ENCODE peak calls at places on chromosomes 6 and 20, in ten cellular contexts. One of them, this sample, is unnamed.

GRCh38 chr20:33515569-33516216 is 25.8 kb downstream of the CBFA2T2 start:
- DNase-seq in central memory CD4-positive, alpha-beta T cell: no peak
- DNase-seq in HEK293T: no peak
- DNase-seq in iris pigment epithelial cell: no peak
- DNase-seq in SK-N-DZ: no peak
- DNase-seq in hepatocyte: no peak
- DNase-seq in astrocyte of the spinal cord: no peak
- DNase-seq in MCF 10A: peak; percentile 18
- DNase-seq in esophagus squamous epithelium: no peak
- DNase-seq in PC-9: no peak
- DNase-seq in this sample: no peak

GRCh38 chr20:46544576-46544975 is 5.9 kb downstream of the OCSTAMP start:
- DNase-seq in central memory CD4-positive, alpha-beta T cell: no peak
- DNase-seq in HEK293T: no peak
- DNase-seq in iris pigment epithelial cell: peak; percentile 8
- DNase-seq in SK-N-DZ: no peak
- DNase-seq in hepatocyte: no peak
- DNase-seq in astrocyte of the spinal cord: no peak
- DNase-seq in MCF 10A: no peak
- DNase-seq in esophagus squamous epithelium: no peak
- DNase-seq in PC-9: no peak
- DNase-seq in this sample: no peak

GRCh38 chr6:131950767-131951575 is at the start of gene CCN2:
- DNase-seq in central memory CD4-positive, alpha-beta T cell: no peak
- DNase-seq in HEK293T: peak; percentile 75
- DNase-seq in iris pigment epithelial cell: peak; percentile 100
- DNase-seq in SK-N-DZ: no peak
- DNase-seq in hepatocyte: peak; percentile 92
- DNase-seq in astrocyte of the spinal cord: peak; percentile 98
- DNase-seq in MCF 10A: peak; percentile 86
- DNase-seq in esophagus squamous epithelium: no peak
- DNase-seq in PC-9: peak; percentile 81
- DNase-seq in this sample: no peak

GRCh38 chr20:36866681-36867485 is 9.1 kb upstream of the TLDC2 start:
- DNase-seq in central memory CD4-positive, alpha-beta T cell: no peak
- DNase-seq in HEK293T: no peak
- DNase-seq in iris pigment epithelial cell: peak; percentile 56
- DNase-seq in SK-N-DZ: no peak
- DNase-seq in hepatocyte: no peak
- DNase-seq in astrocyte of the spinal cord: peak; percentile 49
- DNase-seq in MCF 10A: no peak
- DNase-seq in esophagus squamous epithelium: no peak
- DNase-seq in PC-9: no peak
- DNase-seq in this sample: no peak

GRCh38 chr6:108163267-108163643 is 2.6 kb upstream of the NR2E1 start:
- DNase-seq in central memory CD4-positive, alpha-beta T cell: no peak
- DNase-seq in HEK293T: no peak
- DNase-seq in iris pigment epithelial cell: no peak
- DNase-seq in SK-N-DZ: no peak
- DNase-seq in hepatocyte: no peak
- DNase-seq in astrocyte of the spinal cord: no peak
- DNase-seq in MCF 10A: peak; percentile 34
- DNase-seq in esophagus squamous epithelium: no peak
- DNase-seq in PC-9: no peak
- DNase-seq in this sample: peak; percentile 44

GRCh38 chr6:2611092-2611491 is 139.6 kb downstream of the MYLK4 start:
- DNase-seq in central memory CD4-positive, alpha-beta T cell: no peak
- DNase-seq in HEK293T: no peak
- DNase-seq in iris pigment epithelial cell: peak; percentile 72
- DNase-seq in SK-N-DZ: no peak
- DNase-seq in hepatocyte: peak; percentile 28
- DNase-seq in astrocyte of the spinal cord: peak; percentile 33
- DNase-seq in MCF 10A: peak; percentile 42
- DNase-seq in esophagus squamous epithelium: no peak
- DNase-seq in PC-9: peak; percentile 42
- DNase-seq in this sample: no peak

GRCh38 chr6:43509984-43510826 is at the start of gene LRRC73:
- DNase-seq in central memory CD4-positive, alpha-beta T cell: peak; percentile 74
- DNase-seq in HEK293T: peak; percentile 85
- DNase-seq in iris pigment epithelial cell: peak; percentile 75
- DNase-seq in SK-N-DZ: peak; percentile 72
- DNase-seq in hepatocyte: peak; percentile 93
- DNase-seq in astrocyte of the spinal cord: peak; percentile 72
- DNase-seq in MCF 10A: peak; percentile 72
- DNase-seq in esophagus squamous epithelium: peak; percentile 24
- DNase-seq in PC-9: peak; percentile 49
- DNase-seq in this sample: no peak

GRCh38 chr6:105553174-105553573 is 150.3 kb upstream of the PREP start:
- DNase-seq in central memory CD4-positive, alpha-beta T cell: no peak
- DNase-seq in HEK293T: no peak
- DNase-seq in iris pigment epithelial cell: no peak
- DNase-seq in SK-N-DZ: no peak
- DNase-seq in hepatocyte: peak; percentile 55
- DNase-seq in astrocyte of the spinal cord: no peak
- DNase-seq in MCF 10A: peak; percentile 87
- DNase-seq in esophagus squamous epithelium: no peak
- DNase-seq in PC-9: peak; percentile 71
- DNase-seq in this sample: no peak

GRCh38 chr6:137414599-137414998 is 79.6 kb downstream of the OLIG3 start:
- DNase-seq in central memory CD4-positive, alpha-beta T cell: no peak
- DNase-seq in HEK293T: no peak
- DNase-seq in iris pigment epithelial cell: no peak
- DNase-seq in SK-N-DZ: no peak
- DNase-seq in hepatocyte: no peak
- DNase-seq in astrocyte of the spinal cord: no peak
- DNase-seq in MCF 10A: no peak
- DNase-seq in esophagus squamous epithelium: no peak
- DNase-seq in PC-9: no peak
- DNase-seq in this sample: no peak

GRCh38 chr6:157764346-157765068 is 58.5 kb upstream of the SNX9 start:
- DNase-seq in central memory CD4-positive, alpha-beta T cell: peak; percentile 92
- DNase-seq in HEK293T: peak; percentile 60
- DNase-seq in iris pigment epithelial cell: peak; percentile 100
- DNase-seq in SK-N-DZ: no peak
- DNase-seq in hepatocyte: peak; percentile 93
- DNase-seq in astrocyte of the spinal cord: peak; percentile 100
- DNase-seq in MCF 10A: peak; percentile 98
- DNase-seq in esophagus squamous epithelium: peak; percentile 21
- DNase-seq in PC-9: peak; percentile 99
- DNase-seq in this sample: peak; percentile 97

This sample was measured in vagina.